ENCODE peak calls at places on chromosomes 4 and X, in seven cellular contexts. V is HCT116, Y is pancreas, M is SK-N-SH, R is esophagus squamous epithelium, X is colonic mucosa, G is A549. O is an unnamed sample. For H3K9me3, the result is how much of the 10 kb centered on the place peaks cover.

GRCh38 chr4:11632015-11632414 is 203.3 kb upstream of the HS3ST1 start:
- DNase-seq in V (no peak), Y (no peak), M (no peak), R (no peak), X (no peak), G (no peak), O (no peak)

GRCh38 chrX:139058831-139059495 is 347.4 kb upstream of the FGF13 start:
- DNase-seq in V (no peak), Y (no peak), M (no peak), R (no peak), X (no peak), G (no peak), O (no peak)

GRCh38 chr4:73387552-73387951 is 16.5 kb upstream of the ALB start:
- DNase-seq in V (no peak), Y (no peak), M (no peak), R (no peak), X (no peak), G (no peak), O (no peak)

GRCh38 chr4:168598191-168598590 is 101.3 kb downstream of the PALLD start:
- DNase-seq in V (no peak), Y (no peak), M (no peak), R (no peak), X (no peak), G (no peak), O (no peak)

GRCh38 chrX:23765449-23765848 is 17.5 kb upstream of the SAT1 start:
- DNase-seq in V (no peak), Y (no peak), M (no peak), R (no peak), X (no peak), G (no peak), O (no peak)

GRCh38 chr4:55866973-55867574 is 13.6 kb downstream of the EXOC1 start:
- DNase-seq in V (peak), Y (no peak), M (peak), R (no peak), X (no peak), G (peak), O (no peak)

GRCh38 chr4:101200561-101200960 is 146.8 kb downstream of the PPP3CA start:
- DNase-seq in V (peak), Y (no peak), M (no peak), R (no peak), X (no peak), G (peak), O (no peak)

GRCh38 chrX:103276581-103277002 is at the start of gene TCEAL5:
- DNase-seq in V (no peak), Y (no peak), M (peak), R (no peak), X (no peak), G (no peak), O (no peak)

GRCh38 chr4:87363552-87363951 is 27.4 kb downstream of the HSD17B11 start:
- DNase-seq in V (no peak), Y (no peak), M (no peak), R (no peak), X (no peak), G (no peak), O (no peak)

GRCh38 chrX:20056704-20057103 is 60.0 kb downstream of the MAP7D2 start:
- DNase-seq in V (no peak), Y (no peak), M (no peak), R (no peak), X (no peak), G (no peak), O (no peak)

GRCh38 chr4:83961575-83961974 is 425.7 kb downstream of the GPAT3 start:
- DNase-seq in V (no peak), Y (no peak), M (no peak), R (no peak), X (no peak), G (no peak), O (no peak)
- TF ChIP-seq CTCF in V (peak), Y (no peak), M (peak), R (no peak), X (no peak), G (peak), O (no peak)

GRCh38 chrX:71565634-71566033 is 12.6 kb upstream of the GCNA start:
- DNase-seq in V (no peak), Y (no peak), M (no peak), R (no peak), X (no peak), G (no peak), O (no peak)
- H3K9me3 ChIP-seq in V (under half), Y (under half), M (under half), R (under half), X (under half), G (under half), O (under half)

DNA sequence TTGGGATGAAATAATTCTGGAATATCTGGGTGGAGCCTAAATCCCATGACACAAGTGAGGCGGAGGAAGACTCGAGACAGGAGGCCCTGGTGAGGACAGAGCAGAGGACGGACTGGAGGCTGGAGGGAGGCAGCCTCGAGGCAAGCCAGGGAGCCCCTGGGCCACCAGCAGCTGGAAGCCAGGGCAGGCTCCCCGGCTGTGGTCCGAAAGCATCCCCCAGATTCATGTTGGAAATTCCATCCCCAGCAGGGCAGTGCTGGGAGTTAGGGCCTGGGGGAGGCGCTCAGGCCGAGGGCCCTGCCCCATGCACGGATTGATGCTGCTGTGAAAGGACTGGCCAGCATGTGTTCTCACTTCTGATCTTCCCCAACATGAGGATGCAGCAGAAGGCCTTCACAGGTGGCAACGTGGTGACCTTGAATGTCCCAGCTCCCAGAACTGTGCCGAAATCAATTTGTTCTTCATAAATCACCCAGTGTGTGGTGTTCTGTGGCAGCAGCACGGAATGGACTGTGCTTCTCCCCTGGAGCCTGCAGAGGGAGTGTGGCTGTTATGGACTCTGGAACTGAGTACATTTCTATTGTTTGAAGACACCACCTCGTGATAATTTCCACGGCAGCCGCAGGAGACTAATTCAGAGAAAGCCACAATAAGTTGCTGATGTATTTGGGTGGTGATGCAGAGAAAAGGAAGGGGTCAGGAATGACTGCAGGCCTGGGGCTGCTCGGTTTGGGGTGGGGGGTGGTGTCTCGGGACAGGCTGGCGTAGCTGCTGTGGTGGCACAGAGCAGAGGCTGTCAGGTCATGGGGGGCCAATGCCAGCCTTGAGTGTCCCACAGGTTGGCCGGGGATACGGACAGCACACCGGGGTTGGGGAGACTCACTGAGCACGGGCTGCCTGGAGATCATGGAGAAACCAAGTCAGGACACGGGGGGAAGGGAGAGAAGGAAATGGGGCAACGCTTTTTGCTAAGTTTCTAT is 56.9 kb downstream of the PCGF3 start:
- DNase-seq in V (no peak), Y (no peak), M (peak), R (no peak), X (no peak), G (no peak), O (no peak)
- H3K27ac ChIP-seq in V (peak), Y (no peak), M (no peak), R (no peak), X (no peak), G (no peak), O (no peak)

GRCh38 chrX:38163193-38163592 is 57.5 kb downstream of the SRPX start:
- DNase-seq in V (no peak), Y (no peak), M (no peak), R (no peak), X (no peak), G (no peak), O (no peak)

GRCh38 chrX:38170556-38170955 is 50.1 kb downstream of the SRPX start:
- DNase-seq in V (no peak), Y (no peak), M (no peak), R (no peak), X (no peak), G (no peak), O (no peak)

GRCh38 chrX:38165023-38165422 is 55.6 kb downstream of the SRPX start:
- DNase-seq in V (no peak), Y (no peak), M (no peak), R (no peak), X (no peak), G (no peak), O (no peak)

DNA sequence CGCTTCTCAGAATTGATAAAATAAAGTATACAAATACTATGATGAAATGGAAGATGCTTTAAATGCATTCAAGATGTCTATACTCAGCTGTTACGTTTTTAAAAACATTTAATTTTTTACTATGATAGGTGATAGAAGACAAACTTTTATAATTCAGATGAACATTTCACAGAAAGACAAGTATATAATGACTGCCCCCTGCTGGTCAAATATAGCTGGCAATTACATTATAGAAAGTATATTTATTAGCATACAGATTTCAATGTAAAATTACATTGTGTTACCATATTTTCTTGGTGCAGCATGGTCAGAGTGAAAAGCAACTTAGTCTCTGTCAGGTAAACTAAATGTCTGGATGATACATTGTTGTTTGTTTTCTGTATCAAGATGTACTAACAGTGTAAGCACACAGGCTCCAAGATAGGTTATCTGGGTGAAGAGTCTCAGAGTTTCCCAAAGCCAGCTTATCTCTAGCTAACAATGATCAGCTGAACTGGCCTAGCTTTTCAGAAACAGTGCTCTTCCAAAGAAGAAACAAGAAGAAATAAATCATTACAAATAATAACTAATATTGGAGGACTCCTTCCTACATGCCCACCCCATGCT is 54.1 kb downstream of the SRPX start:
- DNase-seq in V (peak), Y (no peak), M (peak), R (no peak), X (peak), G (peak), O (no peak)
- TF ChIP-seq CTCF in V (peak), Y (peak), M (peak), R (peak), X (peak), G (peak), O (peak)

GRCh38 chrX:119089619-119090018 is 16.8 kb downstream of the CT47C1 start:
- DNase-seq in V (no peak), Y (no peak), M (no peak), R (no peak), X (no peak), G (no peak), O (no peak)
- H3K9me3 ChIP-seq in V (under half), Y (under half), M (under half), R (under half), X (under half), G (under half), O (under half)

DNA sequence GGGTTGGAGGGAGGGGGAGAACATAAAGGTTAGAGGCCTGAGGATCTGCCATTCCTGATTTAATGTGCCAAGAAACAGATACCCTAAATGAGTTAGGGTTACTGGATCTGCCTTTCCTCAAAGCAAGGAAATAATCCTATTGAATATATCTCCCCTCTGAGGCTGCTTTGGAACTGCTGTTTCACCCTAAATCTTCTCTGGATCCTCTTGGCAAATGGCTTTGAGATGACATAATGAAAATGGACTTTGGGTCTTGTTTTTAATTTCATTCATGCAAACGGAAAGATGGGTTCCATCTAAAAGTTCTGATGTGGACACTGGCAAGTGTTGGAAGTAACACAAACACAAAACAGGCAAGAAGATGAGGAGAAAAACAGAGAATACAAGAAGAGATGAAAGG is 23.0 kb upstream of the MAOA start:
- DNase-seq in V (no peak), Y (no peak), M (peak), R (no peak), X (no peak), G (no peak), O (no peak)
- H3K27ac ChIP-seq in V (no peak), Y (no peak), M (no peak), R (no peak), X (no peak), G (no peak), O (no peak)

GRCh38 chr4:17189322-17189721 is 290.9 kb upstream of the LDB2 start:
- DNase-seq in V (no peak), Y (no peak), M (no peak), R (no peak), X (peak), G (no peak), O (no peak)
- TF ChIP-seq CTCF in V (no peak), Y (no peak), M (no peak), R (no peak), X (no peak), G (no peak), O (no peak)

GRCh38 chr4:649293-649625 is 23.9 kb downstream of the PDE6B start:
- DNase-seq in V (no peak), Y (no peak), M (no peak), R (no peak), X (no peak), G (no peak), O (peak)

GRCh38 chr4:650461-650860 is 23.6 kb downstream of the ATP5ME start:
- DNase-seq in V (no peak), Y (no peak), M (no peak), R (no peak), X (no peak), G (no peak), O (peak)

GRCh38 chr4:649751-650310 is 24.2 kb downstream of the ATP5ME start:
- DNase-seq in V (no peak), Y (no peak), M (no peak), R (no peak), X (no peak), G (no peak), O (peak)

GRCh38 chr4:647481-647880 is 22.1 kb downstream of the PDE6B start:
- DNase-seq in V (no peak), Y (no peak), M (no peak), R (no peak), X (no peak), G (no peak), O (no peak)

GRCh38 chr4:648579-649292 is 23.4 kb downstream of the PDE6B start:
- DNase-seq in V (no peak), Y (no peak), M (no peak), R (no peak), X (no peak), G (no peak), O (peak)
- H3K9me3 ChIP-seq in V (under half), Y (under half), M (under half), R (under half), X (under half), G (under half), O (under half)

DNA sequence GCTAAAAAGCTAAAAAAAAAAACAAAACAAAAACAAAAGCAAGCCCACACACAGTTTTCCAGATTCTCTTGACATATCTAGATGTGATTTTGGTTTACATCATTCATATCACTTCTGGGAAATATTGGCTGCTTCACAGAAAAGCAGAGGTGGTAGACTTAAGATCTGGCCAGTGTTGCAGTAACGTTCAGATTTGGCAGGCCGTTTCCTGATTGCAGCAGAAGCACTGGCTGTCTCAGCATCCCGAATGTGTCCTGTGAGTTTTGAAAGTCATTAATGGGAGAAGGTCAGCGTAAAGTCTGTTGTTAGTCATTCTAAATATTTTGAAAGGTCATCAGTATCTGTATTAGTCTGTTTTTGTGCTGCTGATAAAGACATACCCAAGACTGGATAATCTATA is 2062.0 kb downstream of the ARAP2 start:
- DNase-seq in V (no peak), Y (no peak), M (no peak), R (no peak), X (no peak), G (no peak), O (no peak)
- H3K27ac ChIP-seq in V (peak), Y (no peak), M (peak), R (no peak), X (no peak), G (peak), O (no peak)

DNA sequence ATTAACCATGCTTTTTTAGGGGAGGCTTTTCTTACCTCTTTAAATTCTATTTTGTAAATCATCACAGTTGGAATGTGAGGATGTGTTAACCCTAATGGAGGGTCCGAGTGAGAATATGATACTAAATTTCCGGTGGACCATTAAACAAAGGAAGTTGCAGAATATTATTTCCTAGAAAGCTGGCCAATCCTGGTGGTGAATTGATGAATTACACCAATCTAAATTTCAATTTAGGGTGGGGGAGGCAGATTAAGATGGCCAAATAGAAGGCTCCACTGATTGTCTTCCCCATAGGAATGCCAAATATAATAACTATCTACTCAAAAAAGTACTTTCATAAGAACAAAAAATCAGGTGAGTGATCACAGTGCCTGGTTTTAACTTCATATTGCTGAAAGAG is 1045.6 kb downstream of the GLUD2 start:
- DNase-seq in V (no peak), Y (no peak), M (no peak), R (no peak), X (no peak), G (no peak), O (no peak)
- TF ChIP-seq CTCF in V (no peak), Y (no peak), M (peak), R (no peak), X (peak), G (no peak), O (peak)